ENCODE peak calls at places on chromosome 1, in six cellular contexts. D is retinal pigment epithelial cell, Q is astrocyte of the spinal cord, L is hepatocyte, K is breast epithelium, I is psoas muscle. P is an unnamed sample.

GRCh38 chr1:82001345-82001744 is 200.6 kb downstream of the ADGRL2 start:
- DNase-seq in L (no peak), I (no peak), Q (no peak), K (no peak), D (no peak), P (no peak)

GRCh38 chr1:220426989-220427388 is 100.9 kb upstream of the MARK1 start:
- DNase-seq in Q (no peak), K (no peak), D (no peak), I (no peak), L (no peak), P (no peak)

GRCh38 chr1:201021333-201022177 is 2.0 kb downstream of the KIF21B start:
- DNase-seq in L (no peak), K (no peak), D (no peak), Q (no peak), I (no peak), P (no peak)

GRCh38 chr1:201905234-201905890 is 16.7 kb downstream of the SHISA4 start:
- DNase-seq in Q (no peak), D (no peak), I (no peak), K (no peak), L (no peak), P (no peak)

GRCh38 chr1:27402349-27402754 is 9.9 kb downstream of the GPR3 start:
- DNase-seq in I (peak; percentile 75), K (peak; percentile 84), D (peak; percentile 56), L (peak; percentile 85), Q (peak; percentile 70), P (peak; percentile 86)

GRCh38 chr1:40777224-40777970 is 6.2 kb upstream of the KCNQ4 start:
- DNase-seq in Q (no peak), I (no peak), D (no peak), L (no peak), K (no peak), P (no peak)

GRCh38 chr1:245677446-245678240 is 522.9 kb downstream of the KIF26B start:
- DNase-seq in D (no peak), L (no peak), I (no peak), Q (no peak), K (no peak), P (no peak)

GRCh38 chr1:205325334-205325884 is 3.9 kb upstream of the NUAK2 start:
- DNase-seq in I (no peak), K (no peak), L (peak; percentile 81), D (no peak), Q (peak; percentile 77), P (no peak)

GRCh38 chr1:3940081-3940755 is 40.1 kb upstream of the C1orf174 start:
- DNase-seq in D (no peak), K (no peak), L (no peak), Q (no peak), I (no peak), P (no peak)

GRCh38 chr1:102089791-102090190 is 93.1 kb upstream of the OLFM3 start:
- DNase-seq in D (no peak), Q (no peak), K (no peak), L (no peak), I (no peak), P (no peak)

GRCh38 chr1:46536527-46536926 is 14.9 kb downstream of the KNCN start:
- DNase-seq in L (no peak), I (no peak), K (no peak), D (no peak), Q (no peak), P (no peak)

GRCh38 chr1:46533179-46533864 is 18.1 kb downstream of the KNCN start:
- DNase-seq in Q (no peak), D (no peak), L (peak; percentile 64), I (peak; percentile 46), K (no peak), P (peak; percentile 60)

GRCh38 chr1:46532498-46533178 is 18.8 kb downstream of the KNCN start:
- DNase-seq in D (no peak), L (peak; percentile 82), I (peak; percentile 73), K (no peak), Q (peak; percentile 32), P (peak; percentile 80)

GRCh38 chr1:46537651-46538050 is 13.8 kb downstream of the KNCN start:
- DNase-seq in K (no peak), I (no peak), Q (no peak), D (no peak), L (no peak), P (no peak)

GRCh38 chr1:46535063-46535462 is 16.4 kb downstream of the KNCN start:
- DNase-seq in I (no peak), L (peak; percentile 41), D (no peak), K (no peak), Q (no peak), P (no peak)
- TF ChIP-seq CTCF in I (peak; percentile 23), L (peak; percentile 30), D (peak; percentile 78), K (no peak), Q (peak; percentile 43), P (peak; percentile 35)

DNA sequence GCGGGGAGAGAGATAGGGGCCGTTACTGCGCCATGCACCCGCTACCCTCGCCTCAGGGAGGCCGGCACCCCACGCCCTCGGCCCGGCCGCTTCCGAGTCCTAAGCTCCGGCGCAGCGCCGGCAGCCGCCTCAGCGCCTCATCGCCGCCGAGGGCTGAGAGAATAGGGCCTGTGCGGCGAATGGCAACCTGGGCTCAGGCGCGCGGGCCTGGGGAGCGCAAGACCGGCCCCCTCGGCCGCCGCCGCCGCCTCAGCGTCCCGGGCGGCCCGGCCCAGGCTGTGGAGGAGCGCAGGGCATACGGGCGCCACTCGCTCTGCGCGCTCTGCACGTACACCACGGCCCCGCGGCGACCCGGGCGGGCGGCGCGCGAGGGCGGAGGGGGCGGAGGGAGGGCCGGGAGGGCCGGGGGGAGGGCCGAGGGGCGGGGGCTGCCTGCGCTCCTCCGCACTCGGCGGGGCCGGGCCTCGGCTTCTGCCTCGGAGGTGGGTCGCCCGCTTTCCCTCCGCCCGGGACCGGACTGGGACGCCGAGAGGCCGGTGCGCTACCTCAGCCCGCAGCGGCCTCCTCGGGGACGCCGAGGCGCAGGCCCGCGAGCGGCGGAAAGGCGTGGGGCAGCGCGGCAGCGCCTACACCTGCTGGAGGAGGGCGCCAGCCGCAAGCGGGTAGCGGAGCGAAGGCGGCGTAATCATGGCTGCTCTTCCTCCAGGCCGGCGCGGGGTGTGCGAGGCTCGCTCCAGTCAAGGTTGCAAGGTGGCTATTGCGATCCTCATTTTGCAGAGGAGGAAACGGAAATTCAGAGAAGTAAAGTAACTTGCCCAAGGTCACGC is at the start of gene EGLN1:
- DNase-seq in K (peak; percentile 72), D (peak; percentile 80), I (peak; percentile 88), L (peak; percentile 93), Q (peak; percentile 87), P (peak; percentile 92)
- TF ChIP-seq CTCF in K (peak; percentile 11), D (peak; percentile 34), I (no peak), L (peak; percentile 45), Q (peak; percentile 23), P (peak; percentile 38)

DNA sequence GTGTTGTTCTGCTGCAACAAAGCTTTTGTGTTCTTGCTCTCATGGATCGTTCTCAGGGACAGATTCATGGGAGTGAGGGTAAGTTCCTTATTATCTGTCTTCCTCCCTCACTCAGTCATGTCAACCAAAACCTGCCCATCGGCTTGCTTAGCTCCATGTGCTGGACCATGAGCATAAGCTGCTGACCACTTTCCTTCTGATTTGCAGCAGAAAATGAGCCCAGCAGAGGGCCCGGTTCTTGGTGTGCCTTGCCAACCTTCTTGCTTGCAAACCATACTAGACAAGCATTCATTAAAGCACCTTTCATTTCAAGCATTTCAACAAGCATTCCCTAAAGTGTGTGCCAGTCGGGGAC is 64.0 kb upstream of the COA6 start:
- DNase-seq in Q (no peak), D (no peak), K (no peak), L (no peak), I (no peak), P (no peak)
- TF ChIP-seq CTCF in Q (no peak), D (no peak), K (no peak), L (no peak), I (no peak), P (no peak)

GRCh38 chr1:225592362-225592761 is 60.6 kb downstream of the ENAH start:
- DNase-seq in I (no peak), Q (no peak), L (no peak), K (no peak), D (no peak), P (no peak)

DNA sequence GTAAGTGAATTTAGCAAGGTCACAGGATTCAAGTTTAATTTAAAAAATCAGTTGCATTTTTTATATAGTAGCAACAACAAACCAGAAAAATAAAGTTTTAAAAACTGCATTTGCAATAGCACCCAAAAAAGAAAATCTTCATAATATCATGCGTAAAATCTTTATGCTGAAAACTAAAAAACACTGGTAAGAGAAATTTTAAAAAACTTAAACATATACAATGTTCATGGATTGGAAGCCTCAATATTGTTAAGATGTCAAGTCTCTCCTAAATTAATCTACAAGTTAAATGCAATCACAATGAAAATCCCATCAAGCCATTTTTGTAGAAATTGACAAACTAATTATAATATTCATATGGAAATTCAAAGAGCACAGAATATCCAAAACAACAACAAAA is 65.6 kb downstream of the ENAH start:
- DNase-seq in I (no peak), K (no peak), Q (no peak), D (no peak), L (no peak), P (no peak)
- TF ChIP-seq CTCF in I (no peak), K (no peak), Q (no peak), D (no peak), L (no peak), P (no peak)

GRCh38 chr1:72697410-72697809 is 415.1 kb upstream of the NEGR1 start:
- DNase-seq in D (no peak), Q (no peak), I (no peak), K (no peak), L (no peak), P (no peak)
- TF ChIP-seq CTCF in D (no peak), Q (no peak), I (no peak), K (no peak), L (no peak), P (no peak)